ENCODE peak calls at places on chromosomes 2 and 18, in four cellular contexts. B is right atrium auricular region, N is pancreas, P is fibroblast of lung. W is an unnamed sample.

GRCh38 chr2:28610583-28611201 is 114.8 kb downstream of the PLB1 start:
- DNase-seq in B (no peak), N (peak; percentile 72), P (peak; percentile 98), W (peak; percentile 56)

GRCh38 chr2:216923706-216924105 is 63.8 kb upstream of the TNP1 start:
- DNase-seq in B (no peak), N (no peak), P (no peak), W (no peak)

GRCh38 chr2:10515887-10516286 is 67.8 kb upstream of the ODC1 start:
- DNase-seq in B (no peak), N (no peak), P (no peak), W (no peak)

GRCh38 chr2:124018894-124019293 is 6.2 kb upstream of the CNTNAP5 start:
- DNase-seq in B (no peak), N (no peak), P (no peak), W (no peak)

GRCh38 chr2:239959059-239959971 is 65.8 kb downstream of the NDUFA10 start:
- DNase-seq in B (no peak), N (no peak), P (peak; percentile 40), W (no peak)

GRCh38 chr2:238790877-238791276 is 57.0 kb upstream of the TWIST2 start:
- DNase-seq in B (no peak), N (no peak), P (peak; percentile 37), W (no peak)

GRCh38 chr18:21369146-21369545 is 127.1 kb downstream of the GREB1L start:
- DNase-seq in B (no peak), N (no peak), P (peak; percentile 11), W (no peak)

GRCh38 chr2:240981871-240982800 is 16.3 kb upstream of the SNED1 start:
- DNase-seq in B (no peak), N (peak; percentile 29), P (no peak), W (no peak)

GRCh38 chr2:111659361-111660281 is 224.4 kb downstream of the ANAPC1 start:
- DNase-seq in B (peak; percentile 88), N (peak; percentile 46), P (peak; percentile 93), W (peak; percentile 72)

GRCh38 chr2:193751299-193751698 is 1556.6 kb upstream of the TMEFF2 start:
- DNase-seq in B (no peak), N (no peak), P (no peak), W (no peak)

GRCh38 chr2:232463701-232464533 is 8.0 kb downstream of the ALPI start:
- DNase-seq in B (no peak), N (no peak), P (no peak), W (no peak)

GRCh38 chr2:121828281-121828731 is 72.9 kb downstream of the TSN start:
- DNase-seq in B (no peak), N (no peak), P (peak; percentile 56), W (no peak)

GRCh38 chr2:155747531-155747930 is 585.0 kb downstream of the NR4A2 start:
- DNase-seq in B (no peak), N (no peak), P (no peak), W (no peak)

GRCh38 chr2:225041871-225042799 is at the start of gene DOCK10:
- DNase-seq in B (no peak), N (peak; percentile 16), P (peak; percentile 70), W (peak; percentile 40)

GRCh38 chr2:186946896-186947467 is 98.0 kb upstream of the ZSWIM2 start:
- DNase-seq in B (no peak), N (no peak), P (no peak), W (no peak)

GRCh38 chr18:63236990-63237389 is 82.6 kb downstream of the BCL2 start:
- DNase-seq in B (no peak), N (no peak), P (no peak), W (no peak)

GRCh38 chr2:25286025-25286400 is 55.7 kb downstream of the DNMT3A start:
- DNase-seq in B (no peak), N (no peak), P (no peak), W (no peak)

GRCh38 chr2:175308005-175308404 is 126.5 kb upstream of the ATP5MC3 start:
- DNase-seq in B (no peak), N (no peak), P (no peak), W (no peak)

GRCh38 chr2:88077076-88077475 is 9.5 kb downstream of the SMYD1 start:
- DNase-seq in B (no peak), N (no peak), P (no peak), W (no peak)

GRCh38 chr2:224369028-224369632 is 32.8 kb downstream of the FAM124B start:
- DNase-seq in B (no peak), N (no peak), P (peak; percentile 30), W (no peak)

GRCh38 chr2:174844295-174844708 is 80.0 kb upstream of the CHRNA1 start:
- DNase-seq in B (no peak), N (no peak), P (no peak), W (no peak)

GRCh38 chr2:201254331-201254730 is 6.0 kb upstream of the CASP8 start:
- DNase-seq in B (no peak), N (no peak), P (peak; percentile 76), W (peak; percentile 43)

GRCh38 chr2:3476386-3477033 is 42.8 kb downstream of the ADI1 start:
- DNase-seq in B (no peak), N (no peak), P (peak; percentile 33), W (no peak)

GRCh38 chr2:1233280-1233679 is 180.0 kb upstream of the TPO start:
- DNase-seq in B (no peak), N (no peak), P (no peak), W (no peak)

GRCh38 chr2:127014630-127015029 is 92.3 kb downstream of the BIN1 start:
- DNase-seq in B (no peak), N (no peak), P (peak; percentile 86), W (no peak)

GRCh38 chr18:48939368-48940097 is 11.2 kb downstream of the SMAD7 start:
- DNase-seq in B (no peak), N (no peak), P (peak; percentile 79), W (no peak)

GRCh38 chr2:219987830-219988229 is 360.4 kb downstream of the SLC4A3 start:
- DNase-seq in B (peak; percentile 61), N (no peak), P (peak; percentile 82), W (no peak)

GRCh38 chr2:71947809-71948208 is 199.9 kb downstream of the CYP26B1 start:
- DNase-seq in B (no peak), N (no peak), P (no peak), W (no peak)

GRCh38 chr18:35178260-35178659 is 62.6 kb upstream of the ZNF397 start:
- DNase-seq in B (no peak), N (no peak), P (peak; percentile 90), W (no peak)

GRCh38 chr2:52258038-52258437 is 1226.1 kb upstream of the NRXN1 start:
- DNase-seq in B (no peak), N (no peak), P (no peak), W (no peak)

GRCh38 chr2:229174794-229175529 is 96.1 kb downstream of the PID1 start:
- DNase-seq in B (no peak), N (no peak), P (peak; percentile 21), W (no peak)

GRCh38 chr2:151795646-151796240 is 32.5 kb downstream of the ARL5A start:
- DNase-seq in B (no peak), N (no peak), P (peak; percentile 25), W (no peak)

GRCh38 chr2:11367170-11367569 is 22.7 kb upstream of the ROCK2 start:
- DNase-seq in B (no peak), N (no peak), P (no peak), W (no peak)

GRCh38 chr2:190882831-190883582 is 2.4 kb downstream of the GLS start:
- DNase-seq in B (no peak), N (no peak), P (no peak), W (no peak)

GRCh38 chr2:215870986-215871385 is 142.4 kb downstream of the MREG start:
- DNase-seq in B (no peak), N (no peak), P (no peak), W (no peak)

GRCh38 chr2:187959821-187960220 is 331.9 kb upstream of the GULP1 start:
- DNase-seq in B (no peak), N (no peak), P (no peak), W (no peak)

DNA sequence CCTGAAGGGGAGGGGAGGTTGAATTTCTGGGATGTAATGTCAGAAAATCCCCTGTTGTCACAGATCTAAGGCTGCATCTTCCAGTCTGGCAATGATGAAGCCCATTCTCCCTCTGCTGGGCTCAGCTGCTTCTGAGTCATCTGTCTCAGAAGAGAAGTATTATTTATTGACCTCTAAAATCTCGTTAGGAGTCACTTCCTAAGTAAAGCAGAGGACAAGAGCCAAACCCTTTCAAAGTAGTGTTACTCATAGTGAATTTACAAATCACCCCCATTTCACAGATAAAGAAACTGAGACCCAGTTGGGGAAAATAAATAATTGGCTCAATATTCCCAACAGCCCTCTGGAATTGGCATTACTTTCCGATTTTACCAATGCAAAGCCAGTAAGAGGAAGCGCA is 167.3 kb upstream of the SKOR2 start:
- DNase-seq in B (no peak), N (no peak), P (peak; percentile 16), W (no peak)
- H3K9me3 ChIP-seq in B (no peaks in the 10 kb centered on the region), N (no peaks in the 10 kb centered on the region), P (no peaks in the 10 kb centered on the region), W (no peaks in the 10 kb centered on the region)

GRCh38 chr2:98453531-98453930 is 8.9 kb downstream of the INPP4A start:
- DNase-seq in B (no peak), N (no peak), P (no peak), W (no peak)
- H3K4me1 ChIP-seq in B (peaks cover 46% of the 10 kb centered on the region), N (no peaks in the 10 kb centered on the region), P (peaks cover 9% of the 10 kb centered on the region), W (peaks cover 83% of the 10 kb centered on the region)

GRCh38 chr2:172480301-172481218 is 53.2 kb downstream of the ITGA6 start:
- DNase-seq in B (no peak), N (no peak), P (peak; percentile 38), W (no peak)
- H3K27ac ChIP-seq in B (peak overlapping the region; percentile 30), N (peak overlapping the region; percentile 10), P (no peak overlapping the region), W (peak overlapping the region; percentile 31)

DNA sequence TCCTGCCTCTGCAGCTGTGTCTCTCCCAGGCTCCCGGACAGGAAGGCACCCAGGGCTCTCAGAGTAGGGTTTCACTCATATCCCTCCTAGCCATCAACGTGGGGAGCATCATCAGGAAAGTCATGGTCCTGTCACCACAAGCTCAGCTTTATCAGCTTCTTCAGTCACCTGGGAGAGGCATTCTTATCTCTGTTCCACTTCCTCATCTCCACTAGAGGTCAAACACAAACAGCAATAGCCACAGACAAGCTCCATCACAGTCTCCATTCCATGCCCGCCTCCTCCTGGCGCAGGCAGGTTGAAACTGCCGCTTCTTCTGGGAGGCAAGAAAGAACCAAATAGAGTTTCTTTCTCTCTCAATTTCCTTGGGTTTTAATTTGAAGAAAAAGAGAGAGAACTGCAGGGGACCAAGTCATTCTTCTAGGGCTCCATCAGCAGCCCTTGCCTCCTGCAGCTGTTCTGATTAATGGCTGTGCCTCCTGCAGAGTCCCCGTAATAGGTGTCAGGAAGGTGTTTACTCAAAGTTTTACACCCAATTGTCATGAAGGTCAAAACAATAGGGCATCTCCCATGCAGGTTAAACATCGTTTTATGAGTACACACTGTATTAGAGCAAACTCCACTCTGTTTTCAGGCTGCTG is 377.9 kb downstream of the TMEM182 start:
- DNase-seq in B (no peak), N (no peak), P (no peak), W (no peak)
- H3K9me3 ChIP-seq in B (no peaks in the 10 kb centered on the region), N (no peaks in the 10 kb centered on the region), P (no peaks in the 10 kb centered on the region), W (peaks cover 3% of the 10 kb centered on the region)

W was measured in stomach.